ENCODE peak calls at places on chromosomes 3 and 15, in nine cellular contexts. X, M, Y, K, W, J, Z, T and B are unnamed samples.

GRCh38 chr3:187975571-187976360 is 178.2 kb upstream of the LPP start:
- DNase-seq in X (no peak), M (peak), Y (no peak), K (no peak), W (no peak), J (no peak), Z (no peak), T (no peak), B (no peak)

GRCh38 chr15:57550640-57551039 is 41.1 kb upstream of the MYZAP start:
- DNase-seq in X (no peak), M (no peak), Y (no peak), K (no peak), W (no peak), J (no peak), Z (no peak), T (no peak), B (no peak)

GRCh38 chr3:4739289-4740236 is 239.7 kb upstream of the BHLHE40 start:
- DNase-seq in X (no peak), M (no peak), Y (no peak), K (no peak), W (no peak), J (no peak), Z (no peak), T (no peak), B (no peak)

GRCh38 chr3:73498764-73499622 is 125.7 kb downstream of the PDZRN3 start:
- DNase-seq in X (no peak), M (peak), Y (no peak), K (no peak), W (no peak), J (no peak), Z (peak), T (no peak), B (no peak)

GRCh38 chr3:114362815-114363214 is 69.0 kb downstream of the TIGIT start:
- DNase-seq in X (no peak), M (no peak), Y (no peak), K (no peak), W (no peak), J (no peak), Z (peak), T (no peak), B (no peak)

GRCh38 chr15:83292317-83292716 is 7.9 kb upstream of the BNC1 start:
- DNase-seq in X (no peak), M (no peak), Y (no peak), K (no peak), W (peak), J (no peak), Z (peak), T (no peak), B (no peak)

GRCh38 chr15:59691194-59691805 is 2.2 kb upstream of the BNIP2 start:
- DNase-seq in X (no peak), M (no peak), Y (no peak), K (peak), W (no peak), J (peak), Z (peak), T (no peak), B (peak)

GRCh38 chr3:175477651-175478224 is 618.6 kb downstream of the NAALADL2 start:
- DNase-seq in X (no peak), M (no peak), Y (no peak), K (no peak), W (no peak), J (peak), Z (no peak), T (no peak), B (no peak)

GRCh38 chr3:159130108-159130507 is 328.3 kb downstream of the MFSD1 start:
- DNase-seq in X (no peak), M (no peak), Y (no peak), K (no peak), W (no peak), J (no peak), Z (no peak), T (peak), B (peak)

GRCh38 chr3:55609230-55610100 is 122.4 kb upstream of the WNT5A start:
- DNase-seq in X (no peak), M (no peak), Y (no peak), K (no peak), W (no peak), J (no peak), Z (no peak), T (peak), B (no peak)

GRCh38 chr3:140706360-140706759 is 28.5 kb downstream of the TRIM42 start:
- DNase-seq in X (no peak), M (no peak), Y (no peak), K (no peak), W (no peak), J (no peak), Z (no peak), T (no peak), B (no peak)

GRCh38 chr15:45118996-45119395 is 4.9 kb downstream of the DUOXA2 start:
- DNase-seq in X (no peak), M (peak), Y (no peak), K (no peak), W (no peak), J (no peak), Z (no peak), T (no peak), B (no peak)

GRCh38 chr15:75054172-75054897 is 30.9 kb downstream of the PPCDC start:
- DNase-seq in X (no peak), M (no peak), Y (no peak), K (no peak), W (no peak), J (no peak), Z (no peak), T (no peak), B (no peak)
- H3K4me3 ChIP-seq in X (no peak), M (no peak), Y (no peak), K (no peak), W (no peak), J (no peak), Z (no peak), T (no peak), B (no peak)

DNA sequence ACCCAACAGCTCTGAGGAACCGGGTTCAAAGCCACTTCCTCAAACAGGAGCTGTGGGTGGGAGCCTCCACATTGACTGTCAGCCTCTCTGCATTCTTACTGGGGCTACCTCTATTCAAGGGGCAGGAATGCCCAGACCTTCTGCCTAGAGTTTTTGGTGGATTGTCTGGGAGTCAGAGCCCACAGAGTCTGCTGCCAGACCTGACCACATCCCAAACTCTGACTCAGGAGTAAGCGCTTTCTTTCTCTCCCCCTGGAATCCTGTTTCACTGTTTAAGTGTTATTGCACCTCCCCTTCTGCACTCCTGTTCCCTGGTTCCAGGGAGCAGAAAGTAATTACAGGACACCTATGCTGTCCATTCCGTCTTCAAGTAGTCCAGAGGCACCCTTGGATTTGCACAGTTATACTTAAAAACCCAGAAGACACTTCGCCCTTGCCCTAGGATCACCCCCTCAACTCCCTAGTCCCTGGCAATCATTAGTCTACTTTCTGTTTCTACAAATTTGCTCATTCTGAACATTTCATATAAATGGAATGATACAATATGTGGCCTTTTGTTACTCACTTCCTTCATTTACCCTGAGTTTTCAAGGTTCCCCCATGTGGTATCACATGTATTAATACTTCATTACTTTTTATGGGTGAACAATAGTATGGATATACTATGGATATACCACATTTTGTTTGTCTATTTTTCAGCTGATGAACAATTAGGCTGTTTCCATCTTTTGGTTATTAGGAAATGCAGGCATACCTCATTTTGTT is 37.9 kb upstream of the TJP1 start:
- DNase-seq in X (no peak), M (no peak), Y (no peak), K (no peak), W (peak), J (no peak), Z (peak), T (no peak), B (no peak)
- H3K4me3 ChIP-seq in X (no peak), M (no peak), Y (no peak), K (no peak), W (no peak), J (no peak), Z (peak), T (no peak), B (no peak)

DNA sequence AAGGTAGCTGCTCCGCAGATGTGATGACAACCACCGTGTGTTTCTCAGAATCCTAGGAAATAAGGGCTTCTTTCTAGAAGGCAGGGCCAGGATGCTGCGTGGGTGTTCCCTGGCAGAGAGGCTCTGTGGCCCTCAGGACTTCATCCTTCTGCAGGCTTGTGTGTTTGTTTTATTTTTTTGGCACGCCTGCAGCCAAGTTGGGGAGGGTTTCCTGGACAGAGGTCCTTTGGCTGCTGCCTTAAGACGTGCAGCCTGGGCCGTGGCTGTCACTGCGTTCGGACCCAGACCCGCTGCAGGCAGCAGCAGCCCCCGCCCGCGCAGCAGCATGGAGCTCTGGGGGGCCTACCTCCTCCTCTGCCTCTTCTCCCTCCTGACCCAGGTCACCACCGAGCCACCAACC is at the start of gene CLEC3B:
- DNase-seq in X (no peak), M (peak), Y (no peak), K (no peak), W (no peak), J (no peak), Z (peak), T (no peak), B (no peak)
- H3K4me3 ChIP-seq in X (no peak), M (peak), Y (no peak), K (no peak), W (no peak), J (no peak), Z (no peak), T (no peak), B (no peak)

GRCh38 chr3:12157026-12157425 is 1.7 kb downstream of the TIMP4 start:
- DNase-seq in X (no peak), M (no peak), Y (no peak), K (no peak), W (no peak), J (no peak), Z (no peak), T (no peak), B (no peak)

GRCh38 chr3:12155264-12155663 is 3.4 kb downstream of the TIMP4 start:
- DNase-seq in X (no peak), M (no peak), Y (no peak), K (no peak), W (no peak), J (no peak), Z (no peak), T (no peak), B (no peak)

GRCh38 chr3:12155833-12156232 is 2.9 kb downstream of the TIMP4 start:
- DNase-seq in X (no peak), M (no peak), Y (no peak), K (no peak), W (no peak), J (no peak), Z (peak), T (no peak), B (no peak)

GRCh38 chr3:12158387-12159226 is at the start of gene TIMP4:
- DNase-seq in X (no peak), M (peak), Y (no peak), K (no peak), W (no peak), J (no peak), Z (peak), T (peak), B (no peak)

GRCh38 chr3:12159227-12159601 is 502 bp upstream of the TIMP4 start:
- DNase-seq in X (no peak), M (no peak), Y (no peak), K (no peak), W (no peak), J (no peak), Z (no peak), T (no peak), B (no peak)
- H3K4me3 ChIP-seq in X (no peak), M (peak), Y (peak), K (no peak), W (no peak), J (no peak), Z (peak), T (peak), B (no peak)

DNA sequence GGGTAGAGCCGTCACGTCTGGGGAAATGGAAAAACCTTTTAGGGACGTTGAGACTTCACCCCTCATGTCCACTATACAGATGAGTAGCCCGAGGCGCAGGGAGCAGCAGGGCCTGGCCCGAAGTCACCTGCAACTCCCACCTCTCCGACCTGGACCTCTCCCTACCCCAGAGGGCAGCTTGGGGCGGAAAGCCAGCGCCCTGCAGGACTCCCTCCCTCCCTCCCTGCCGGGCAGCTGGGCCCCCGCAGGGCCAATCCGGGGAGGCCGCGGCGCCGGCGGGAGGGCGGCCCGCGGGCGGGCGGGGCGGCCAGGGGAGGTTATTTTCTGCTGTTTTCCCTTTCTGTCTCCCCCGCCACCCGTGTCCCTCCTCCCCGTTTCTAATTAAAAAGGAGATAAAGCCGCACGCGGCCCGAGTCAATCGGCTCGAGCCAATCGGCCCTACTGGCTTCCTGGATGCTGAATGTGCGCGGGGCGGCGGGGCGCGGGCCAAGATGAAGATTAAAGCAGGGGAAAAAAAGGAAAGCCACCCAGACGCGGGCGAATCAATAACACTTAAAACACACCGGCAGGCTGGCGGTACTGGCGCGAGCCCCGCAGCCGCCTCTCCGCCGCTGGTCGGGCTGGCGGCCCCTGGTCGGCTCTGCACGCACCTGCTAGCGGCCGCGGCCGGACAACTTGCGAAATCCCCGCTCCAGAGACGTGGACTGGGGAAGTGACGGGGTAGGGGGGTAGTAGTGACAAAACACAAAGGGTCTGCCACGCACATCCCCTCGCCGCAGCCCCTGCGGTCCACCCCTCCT is 1.8 kb downstream of the WNT7A start:
- DNase-seq in X (no peak), M (no peak), Y (no peak), K (no peak), W (no peak), J (no peak), Z (no peak), T (no peak), B (no peak)
- H3K4me3 ChIP-seq in X (no peak), M (peak), Y (no peak), K (peak), W (no peak), J (no peak), Z (no peak), T (peak), B (no peak)